ENCODE peak calls at places on chromosomes 3 and 15, in seven cellular contexts. Z is progenitor cell of endocrine pancreas, H is glutamatergic neuron, A is lung, W is H9, D is B cell, X is spleen. N is an unnamed sample.

GRCh38 chr15:31892513-31892912 is 137.8 kb upstream of the CHRNA7 start:
- DNase-seq in X (no peak), D (no peak), H (no peak), Z (no peak), W (no peak), A (no peak), N (no peak)

GRCh38 chr3:30476373-30477082 is 129.9 kb upstream of the TGFBR2 start:
- DNase-seq in X (no peak), Z (no peak), D (no peak), H (no peak), W (no peak), A (no peak), N (no peak)

GRCh38 chr3:66673305-66673704 is 172.5 kb upstream of the LRIG1 start:
- DNase-seq in W (no peak), Z (no peak), H (no peak), D (no peak), A (no peak), X (no peak), N (no peak)

GRCh38 chr3:196712514-196713413 is 587 bp downstream of the PIGX start:
- DNase-seq in D (no peak), W (peak; percentile 53), H (no peak), X (no peak), Z (no peak), A (peak; percentile 59), N (peak; percentile 82)

GRCh38 chr3:19711160-19711782 is 222.7 kb downstream of the EFHB start:
- DNase-seq in Z (no peak), W (no peak), H (no peak), X (no peak), A (no peak), D (no peak), N (no peak)

GRCh38 chr15:95160316-95160715 is 929.0 kb downstream of the MCTP2 start:
- DNase-seq in X (no peak), H (no peak), Z (no peak), D (no peak), W (no peak), A (no peak), N (no peak)

GRCh38 chr15:60534051-60534450 is 55.1 kb upstream of the ICE2 start:
- DNase-seq in W (no peak), Z (no peak), D (no peak), H (no peak), A (no peak), X (no peak), N (no peak)

GRCh38 chr15:31365655-31366127 is 39.1 kb downstream of the KLF13 start:
- DNase-seq in D (peak; percentile 86), X (peak; percentile 98), Z (peak; percentile 35), A (peak; percentile 93), H (peak; percentile 79), W (peak; percentile 81), N (peak; percentile 66)

GRCh38 chr3:52775877-52776276 is 1.5 kb upstream of the ITIH1 start:
- DNase-seq in X (no peak), Z (no peak), W (no peak), H (no peak), A (no peak), D (no peak), N (no peak)

GRCh38 chr15:42139596-42139995 is 16.8 kb downstream of the PLA2G4F start:
- DNase-seq in Z (no peak), H (no peak), X (no peak), W (no peak), A (no peak), D (no peak), N (no peak)

GRCh38 chr15:79140846-79141570 is 50.4 kb upstream of the RASGRF1 start:
- DNase-seq in W (no peak), X (no peak), H (no peak), Z (no peak), A (no peak), D (no peak), N (no peak)

GRCh38 chr3:153209596-153209995 is 47.6 kb downstream of the RAP2B start:
- DNase-seq in A (peak; percentile 40), W (peak; percentile 89), D (no peak), H (no peak), X (peak; percentile 81), Z (no peak), N (no peak)

GRCh38 chr15:53808058-53808703 is 48.7 kb upstream of the WDR72 start:
- DNase-seq in D (no peak), A (no peak), H (no peak), Z (no peak), W (no peak), X (no peak), N (no peak)

GRCh38 chr15:33119263-33119662 is 75.3 kb downstream of the FMN1 start:
- DNase-seq in D (no peak), A (no peak), H (no peak), W (no peak), Z (no peak), X (no peak), N (no peak)

GRCh38 chr3:187259171-187259570 is 32.4 kb downstream of the MASP1 start:
- DNase-seq in X (no peak), D (no peak), A (no peak), W (no peak), Z (no peak), H (no peak), N (no peak)
- TF ChIP-seq CTCF in X (no peak), D (no peak), A (no peak), W (peak; percentile 53), Z (no peak), H (no peak), N (no peak)

DNA sequence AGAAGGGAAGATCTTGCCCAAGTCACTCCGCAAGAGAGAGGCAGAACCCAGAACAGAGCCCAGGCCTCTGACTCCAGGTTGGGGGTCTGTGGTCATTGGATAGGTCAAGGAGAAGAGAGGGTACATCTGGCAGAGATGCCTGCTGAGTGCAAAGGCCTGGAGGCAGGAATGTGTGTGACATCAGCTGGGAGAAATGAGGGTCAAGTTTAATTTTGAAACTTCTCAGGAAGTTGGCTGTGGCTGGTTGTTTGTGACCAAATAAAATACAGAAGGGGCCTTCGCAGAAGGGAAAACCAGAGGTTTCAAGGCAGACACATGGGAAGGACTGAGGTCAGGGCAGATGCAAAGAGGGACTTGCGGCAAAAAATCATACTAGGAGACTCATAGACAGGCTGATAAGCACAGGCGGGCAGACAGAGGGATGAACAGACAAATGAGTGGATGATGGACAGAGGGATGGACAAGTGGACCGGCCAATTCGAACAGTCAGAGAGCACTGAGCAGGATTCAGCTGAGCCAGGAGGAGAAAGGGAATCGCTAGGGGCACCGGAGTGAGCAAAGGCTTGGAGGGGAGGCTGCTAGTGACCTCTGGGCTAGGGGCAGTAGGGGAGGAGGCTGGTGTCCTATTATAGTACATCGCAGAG is 28.8 kb upstream of the CACNA2D2 start:
- DNase-seq in X (no peak), D (no peak), W (no peak), A (no peak), H (no peak), Z (no peak), N (no peak)
- TF ChIP-seq CTCF in X (no peak), D (no peak), W (no peak), A (no peak), H (no peak), Z (peak; percentile 13), N (no peak)

DNA sequence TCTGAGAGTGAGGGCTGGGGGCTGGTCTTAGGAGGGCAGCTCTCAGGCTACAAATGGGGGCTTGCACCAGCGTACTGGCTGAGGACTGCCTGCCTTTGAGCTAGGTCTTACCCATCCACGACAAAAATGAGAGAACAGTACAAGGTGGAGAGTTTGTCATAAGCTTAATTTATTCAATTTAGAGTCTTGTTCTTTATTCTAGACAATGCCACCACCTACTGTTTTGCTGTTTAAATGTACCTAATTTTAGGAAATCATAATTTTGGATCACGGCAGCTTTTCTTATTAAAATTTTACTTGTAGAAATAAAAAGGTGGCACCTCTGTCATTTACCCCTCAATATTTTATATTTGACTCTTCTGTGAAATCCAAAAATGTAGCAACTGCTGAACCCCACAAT is 88.4 kb downstream of the SLCO3A1 start:
- DNase-seq in H (no peak), X (no peak), Z (no peak), D (no peak), W (no peak), A (no peak), N (no peak)
- TF ChIP-seq CTCF in H (no peak), X (no peak), Z (no peak), D (no peak), W (no peak), A (no peak), N (no peak)

GRCh38 chr15:59172289-59172901 is 34.2 kb upstream of the LDHAL6B start:
- DNase-seq in X (no peak), H (no peak), Z (no peak), D (no peak), W (no peak), A (no peak), N (no peak)
- TF ChIP-seq CTCF in X (no peak), H (peak; percentile 24), Z (peak; percentile 24), D (no peak), W (peak; percentile 43), A (no peak), N (no peak)